ENCODE peak calls at places on chromosomes 1 and 21, in four cellular contexts. Q is uterus, A is left lung, C is mammary epithelial cell. M is an unnamed sample. For H3K27me3, the result is how much of the 10 kb centered on the place peaks cover.

GRCh38 chr1:17137441-17137840 is 18.2 kb upstream of the PADI2 start:
- DNase-seq in A (no peak), C (no peak), Q (no peak), M (no peak)

GRCh38 chr1:41631971-41632370 is 147.5 kb upstream of the EDN2 start:
- DNase-seq in A (no peak), Q (no peak), C (no peak), M (no peak)

GRCh38 chr1:228076796-228077430 is 5.6 kb upstream of the ARF1 start:
- DNase-seq in A (peak), Q (peak), C (no peak), M (peak)

GRCh38 chr1:12525311-12526181 is 92.5 kb downstream of the DHRS3 start:
- DNase-seq in C (no peak), A (peak), Q (peak), M (peak)

GRCh38 chr1:154657547-154657946 is 49.6 kb upstream of the ADAR start:
- DNase-seq in Q (no peak), C (no peak), A (no peak), M (no peak)

GRCh38 chr1:215957692-215958091 is 390.6 kb downstream of the KCTD3 start:
- DNase-seq in A (no peak), C (peak), Q (no peak), M (no peak)

GRCh38 chr1:228987736-228988506 is 252.6 kb downstream of the RHOU start:
- DNase-seq in C (no peak), Q (no peak), A (no peak), M (no peak)

GRCh38 chr1:66143661-66144060 is 351.0 kb downstream of the PDE4B start:
- DNase-seq in A (no peak), C (no peak), Q (no peak), M (no peak)

GRCh38 chr21:26405735-26406361 is 167.2 kb downstream of the CYYR1 start:
- DNase-seq in C (peak), A (no peak), Q (no peak), M (no peak)

GRCh38 chr1:16026723-16027484 is 5.1 kb downstream of the CLCNKA start:
- DNase-seq in Q (peak), A (no peak), C (no peak), M (no peak)

GRCh38 chr1:166488327-166488726 is 321.5 kb upstream of the FAM78B start:
- DNase-seq in C (no peak), Q (no peak), A (no peak), M (no peak)

GRCh38 chr1:7470904-7471638 is 300.0 kb upstream of the VAMP3 start:
- DNase-seq in Q (peak), A (peak), C (peak), M (peak)

GRCh38 chr1:115293899-115294298 is 44.1 kb downstream of the NGF start:
- DNase-seq in A (no peak), C (peak), Q (no peak), M (no peak)

GRCh38 chr21:26389971-26390641 is 183.0 kb downstream of the CYYR1 start:
- DNase-seq in A (no peak), Q (no peak), C (peak), M (no peak)

GRCh38 chr21:44838038-44838895 is 20.4 kb upstream of the SUMO3 start:
- DNase-seq in Q (no peak), A (peak), C (no peak), M (no peak)

GRCh38 chr1:246564839-246565750 is 966 bp downstream of the TFB2M start:
- DNase-seq in A (no peak), Q (no peak), C (peak), M (no peak)

GRCh38 chr1:43997979-43998378 is 6.6 kb downstream of the CCDC24 start:
- DNase-seq in C (no peak), Q (no peak), A (no peak), M (no peak)

GRCh38 chr1:151565500-151566189 is 25.5 kb downstream of the TUFT1 start:
- DNase-seq in Q (no peak), C (no peak), A (no peak), M (no peak)

GRCh38 chr1:156599811-156600210 is 1.5 kb downstream of the GPATCH4 start:
- DNase-seq in C (peak), A (no peak), Q (no peak), M (no peak)

GRCh38 chr1:30627206-30627605 is 96.2 kb downstream of the MATN1 start:
- DNase-seq in A (no peak), C (no peak), Q (no peak), M (no peak)

DNA sequence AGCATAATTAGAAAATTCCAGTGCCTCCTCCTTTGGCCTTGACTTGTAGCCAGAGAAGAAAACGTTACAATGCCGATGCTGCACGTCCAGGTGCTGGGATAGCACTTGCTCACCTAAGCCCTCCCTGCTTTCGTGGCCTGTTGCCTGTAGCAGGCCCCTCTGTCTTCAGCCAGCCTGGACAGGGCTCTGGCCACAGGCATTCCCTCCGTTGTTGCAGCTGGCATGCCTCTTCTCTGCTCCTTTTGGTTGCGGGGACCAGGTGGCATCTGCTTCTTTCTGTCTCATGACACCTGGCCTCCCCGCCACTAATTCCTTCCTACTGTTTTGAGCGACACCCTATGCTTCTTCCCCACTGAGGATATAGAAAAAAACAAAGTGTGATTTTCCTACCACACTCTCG is 54.6 kb upstream of the MORC3 start:
- DNase-seq in C (no peak), Q (no peak), A (no peak), M (no peak)
- H3K27me3 ChIP-seq in C (under half), Q (under half), A (under half), M (under half)

DNA sequence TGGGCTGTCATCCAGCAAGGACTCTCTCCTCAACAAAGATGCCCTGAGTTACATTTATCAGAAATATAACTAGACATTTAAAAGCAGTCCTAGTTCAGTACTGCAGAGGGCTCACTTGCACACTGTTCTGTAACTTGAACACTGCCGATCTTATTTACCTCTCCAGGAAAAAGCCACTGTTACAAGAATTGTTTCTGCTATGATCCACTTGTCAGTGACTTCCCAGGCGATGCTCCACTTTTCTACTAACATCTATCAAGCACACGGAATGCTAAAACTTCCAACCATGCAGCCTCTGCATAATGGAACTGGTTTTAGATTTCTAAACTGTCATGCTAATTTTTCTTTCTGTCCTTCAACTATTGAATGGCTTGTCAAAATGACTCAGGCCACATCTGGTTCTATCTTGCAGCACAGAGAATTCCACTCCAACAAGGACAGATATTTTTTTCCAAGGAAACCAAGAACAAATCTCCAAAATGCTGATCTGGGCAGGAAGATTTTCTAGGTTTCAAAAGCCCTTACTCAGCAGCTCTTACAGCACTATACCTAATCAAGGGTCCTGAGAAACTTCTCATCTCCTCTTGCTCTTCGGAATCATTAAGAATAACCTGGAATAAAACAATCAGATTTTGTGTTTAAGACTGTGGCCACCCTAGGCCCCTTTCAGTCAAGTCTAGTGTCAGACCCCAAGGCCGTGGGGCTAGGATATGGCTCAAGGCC is 9.9 kb downstream of the SEC16B start:
- DNase-seq in Q (no peak), C (peak), A (no peak), M (no peak)
- TF ChIP-seq CTCF in Q (no peak), C (peak), A (no peak), M (no peak)

DNA sequence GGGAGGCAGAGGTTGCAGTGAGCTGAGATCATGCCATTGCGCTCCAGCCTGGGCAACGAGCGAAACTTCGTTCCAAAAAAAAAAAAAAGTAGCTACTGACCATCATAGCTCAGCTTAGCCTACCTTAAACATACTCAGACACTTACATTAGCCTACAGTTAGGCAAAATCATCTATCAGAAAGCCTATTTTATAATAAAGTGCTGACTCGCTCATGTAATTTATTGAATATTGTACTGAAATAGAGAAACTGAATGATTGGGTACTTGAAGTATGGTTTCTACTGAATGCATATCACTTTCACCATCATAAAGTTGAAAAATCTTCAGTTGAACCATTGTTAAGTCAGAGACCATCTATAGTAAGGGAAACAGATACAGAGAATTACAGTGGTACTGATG is 93.9 kb upstream of the BMP8A start:
- DNase-seq in A (no peak), C (no peak), Q (no peak), M (no peak)
- H3K27ac ChIP-seq in A (no peak), C (peak), Q (peak), M (no peak)

DNA sequence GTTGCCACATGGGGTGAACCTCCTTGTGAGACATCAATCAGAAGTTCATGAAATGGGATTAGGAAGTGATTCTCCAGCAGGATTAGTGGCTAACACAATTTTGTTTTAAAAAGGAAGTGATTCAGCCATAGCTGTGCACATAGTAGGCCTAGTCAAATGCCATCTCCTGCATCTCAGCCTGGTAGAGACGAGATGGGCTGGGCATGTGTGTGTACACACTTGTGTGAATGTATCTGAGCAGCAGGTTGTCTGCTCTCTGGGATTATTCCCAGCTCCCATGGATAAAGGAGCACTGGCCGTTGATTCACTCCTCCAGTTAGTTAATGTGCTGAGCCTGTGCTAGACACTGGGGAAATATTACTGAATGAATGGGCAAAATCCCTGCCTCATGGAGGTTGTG is 2.0 kb downstream of the FOXE3 start:
- DNase-seq in C (no peak), A (no peak), Q (no peak), M (no peak)
- H3K27me3 ChIP-seq in C (under half), A (half or more), Q (under half), M (under half)

M was measured in upper lobe of right lung.